ENCODE peak calls at places on chromosomes 5 and 9, in seven cellular contexts. One of them, this sample, is unnamed.

GRCh38 chr5:93053825-93054224 is 527.2 kb downstream of the NR2F1-AS1 start:
- DNase-seq in CD4-positive, alpha-beta T cell: no peak
- DNase-seq in pancreas: no peak
- DNase-seq in AG09309: no peak
- DNase-seq in bronchial epithelial cell: peak
- DNase-seq in GM23338: no peak
- DNase-seq in IMR-90: peak
- DNase-seq in this sample: peak

GRCh38 chr9:132146575-132146974 is 15.3 kb upstream of the NTNG2 start:
- DNase-seq in CD4-positive, alpha-beta T cell: no peak
- DNase-seq in pancreas: no peak
- DNase-seq in AG09309: no peak
- DNase-seq in bronchial epithelial cell: no peak
- DNase-seq in GM23338: no peak
- DNase-seq in IMR-90: no peak
- DNase-seq in this sample: no peak

GRCh38 chr9:137029058-137029922 is 1.3 kb upstream of the ABCA2 start:
- DNase-seq in CD4-positive, alpha-beta T cell: peak
- DNase-seq in pancreas: peak
- DNase-seq in AG09309: no peak
- DNase-seq in bronchial epithelial cell: peak
- DNase-seq in GM23338: peak
- DNase-seq in IMR-90: peak
- DNase-seq in this sample: peak

GRCh38 chr9:120723547-120723946 is 9.3 kb upstream of the MEGF9 start:
- DNase-seq in CD4-positive, alpha-beta T cell: no peak
- DNase-seq in pancreas: no peak
- DNase-seq in AG09309: no peak
- DNase-seq in bronchial epithelial cell: no peak
- DNase-seq in GM23338: no peak
- DNase-seq in IMR-90: peak
- DNase-seq in this sample: no peak

GRCh38 chr9:137452761-137453642 is 6.1 kb downstream of the NSMF start:
- DNase-seq in CD4-positive, alpha-beta T cell: no peak
- DNase-seq in pancreas: peak
- DNase-seq in AG09309: no peak
- DNase-seq in bronchial epithelial cell: no peak
- DNase-seq in GM23338: no peak
- DNase-seq in IMR-90: no peak
- DNase-seq in this sample: no peak

GRCh38 chr5:103178167-103178566 is 58.1 kb downstream of the PPIP5K2 start:
- DNase-seq in CD4-positive, alpha-beta T cell: no peak
- DNase-seq in pancreas: no peak
- DNase-seq in AG09309: no peak
- DNase-seq in bronchial epithelial cell: no peak
- DNase-seq in GM23338: peak
- DNase-seq in IMR-90: no peak
- DNase-seq in this sample: no peak

GRCh38 chr9:128568470-128569083 is 16.2 kb downstream of the SPTAN1 start:
- DNase-seq in CD4-positive, alpha-beta T cell: no peak
- DNase-seq in pancreas: no peak
- DNase-seq in AG09309: no peak
- DNase-seq in bronchial epithelial cell: peak
- DNase-seq in GM23338: no peak
- DNase-seq in IMR-90: peak
- DNase-seq in this sample: peak

GRCh38 chr5:16271851-16272250 is 92.3 kb upstream of the MARCHF11 start:
- DNase-seq in CD4-positive, alpha-beta T cell: no peak
- DNase-seq in pancreas: no peak
- DNase-seq in AG09309: no peak
- DNase-seq in bronchial epithelial cell: no peak
- DNase-seq in GM23338: no peak
- DNase-seq in IMR-90: no peak
- DNase-seq in this sample: peak

GRCh38 chr5:138650196-138650595 is 75.0 kb upstream of the HSPA9 start:
- DNase-seq in CD4-positive, alpha-beta T cell: no peak
- DNase-seq in pancreas: no peak
- DNase-seq in AG09309: no peak
- DNase-seq in bronchial epithelial cell: no peak
- DNase-seq in GM23338: no peak
- DNase-seq in IMR-90: no peak
- DNase-seq in this sample: no peak

GRCh38 chr9:15182003-15182695 is 124.9 kb downstream of the TTC39B start:
- DNase-seq in CD4-positive, alpha-beta T cell: no peak
- DNase-seq in pancreas: no peak
- DNase-seq in AG09309: no peak
- DNase-seq in bronchial epithelial cell: no peak
- DNase-seq in GM23338: no peak
- DNase-seq in IMR-90: no peak
- DNase-seq in this sample: no peak

GRCh38 chr9:130406278-130406895 is 38.4 kb upstream of the ASS1 start:
- DNase-seq in CD4-positive, alpha-beta T cell: no peak
- DNase-seq in pancreas: no peak
- DNase-seq in AG09309: no peak
- DNase-seq in bronchial epithelial cell: peak
- DNase-seq in GM23338: no peak
- DNase-seq in IMR-90: no peak
- DNase-seq in this sample: no peak

GRCh38 chr5:16616536-16617271 is at the start of gene RETREG1:
- DNase-seq in CD4-positive, alpha-beta T cell: peak
- DNase-seq in pancreas: peak
- DNase-seq in AG09309: no peak
- DNase-seq in bronchial epithelial cell: peak
- DNase-seq in GM23338: peak
- DNase-seq in IMR-90: no peak
- DNase-seq in this sample: peak

GRCh38 chr5:111385970-111386831 is 126.1 kb downstream of the STARD4 start:
- DNase-seq in CD4-positive, alpha-beta T cell: no peak
- DNase-seq in pancreas: no peak
- DNase-seq in AG09309: no peak
- DNase-seq in bronchial epithelial cell: no peak
- DNase-seq in GM23338: no peak
- DNase-seq in IMR-90: no peak
- DNase-seq in this sample: no peak

GRCh38 chr5:60382761-60383160 is 317.2 kb downstream of the DEPDC1B start:
- DNase-seq in CD4-positive, alpha-beta T cell: no peak
- DNase-seq in pancreas: no peak
- DNase-seq in AG09309: peak
- DNase-seq in bronchial epithelial cell: peak
- DNase-seq in GM23338: peak
- DNase-seq in IMR-90: peak
- DNase-seq in this sample: peak

GRCh38 chr9:25600501-25600900 is 77.7 kb downstream of the TUSC1 start:
- DNase-seq in CD4-positive, alpha-beta T cell: no peak
- DNase-seq in pancreas: no peak
- DNase-seq in AG09309: no peak
- DNase-seq in bronchial epithelial cell: no peak
- DNase-seq in GM23338: no peak
- DNase-seq in IMR-90: no peak
- DNase-seq in this sample: no peak

GRCh38 chr9:35318741-35319140 is 156.9 kb downstream of the UNC13B start:
- DNase-seq in CD4-positive, alpha-beta T cell: no peak
- DNase-seq in pancreas: no peak
- DNase-seq in AG09309: no peak
- DNase-seq in bronchial epithelial cell: no peak
- DNase-seq in GM23338: no peak
- DNase-seq in IMR-90: no peak
- DNase-seq in this sample: no peak

GRCh38 chr5:169716287-169716686 is 79.2 kb downstream of the DOCK2 start:
- DNase-seq in CD4-positive, alpha-beta T cell: no peak
- DNase-seq in pancreas: no peak
- DNase-seq in AG09309: peak
- DNase-seq in bronchial epithelial cell: peak
- DNase-seq in GM23338: no peak
- DNase-seq in IMR-90: peak
- DNase-seq in this sample: peak

GRCh38 chr5:147737921-147738320 is 44.6 kb downstream of the JAKMIP2 start:
- DNase-seq in CD4-positive, alpha-beta T cell: no peak
- DNase-seq in pancreas: no peak
- DNase-seq in AG09309: no peak
- DNase-seq in bronchial epithelial cell: no peak
- DNase-seq in GM23338: no peak
- DNase-seq in IMR-90: no peak
- DNase-seq in this sample: no peak

GRCh38 chr5:163569284-163569683 is 63.9 kb downstream of the MAT2B start:
- DNase-seq in CD4-positive, alpha-beta T cell: no peak
- DNase-seq in pancreas: no peak
- DNase-seq in AG09309: no peak
- DNase-seq in bronchial epithelial cell: peak
- DNase-seq in GM23338: no peak
- DNase-seq in IMR-90: peak
- DNase-seq in this sample: peak
- TF ChIP-seq CTCF in CD4-positive, alpha-beta T cell: no peak
- TF ChIP-seq CTCF in pancreas: no peak
- TF ChIP-seq CTCF in AG09309: peak
- TF ChIP-seq CTCF in bronchial epithelial cell: no peak
- TF ChIP-seq CTCF in GM23338: peak
- TF ChIP-seq CTCF in IMR-90: peak
- TF ChIP-seq CTCF in this sample: peak

GRCh38 chr9:116391306-116391900 is 237.8 kb downstream of the PAPPA start:
- DNase-seq in CD4-positive, alpha-beta T cell: no peak
- DNase-seq in pancreas: no peak
- DNase-seq in AG09309: peak
- DNase-seq in bronchial epithelial cell: peak
- DNase-seq in GM23338: no peak
- DNase-seq in IMR-90: peak
- DNase-seq in this sample: peak
- TF ChIP-seq CTCF in CD4-positive, alpha-beta T cell: no peak
- TF ChIP-seq CTCF in pancreas: no peak
- TF ChIP-seq CTCF in AG09309: no peak
- TF ChIP-seq CTCF in bronchial epithelial cell: no peak
- TF ChIP-seq CTCF in GM23338: no peak
- TF ChIP-seq CTCF in IMR-90: no peak
- TF ChIP-seq CTCF in this sample: no peak

GRCh38 chr5:142924135-142924883 is 154.1 kb downstream of the ARHGAP26 start:
- DNase-seq in CD4-positive, alpha-beta T cell: no peak
- DNase-seq in pancreas: no peak
- DNase-seq in AG09309: no peak
- DNase-seq in bronchial epithelial cell: no peak
- DNase-seq in GM23338: no peak
- DNase-seq in IMR-90: peak
- DNase-seq in this sample: no peak
- TF ChIP-seq CTCF in CD4-positive, alpha-beta T cell: no peak
- TF ChIP-seq CTCF in pancreas: no peak
- TF ChIP-seq CTCF in AG09309: peak
- TF ChIP-seq CTCF in bronchial epithelial cell: no peak
- TF ChIP-seq CTCF in GM23338: no peak
- TF ChIP-seq CTCF in IMR-90: peak
- TF ChIP-seq CTCF in this sample: peak

DNA sequence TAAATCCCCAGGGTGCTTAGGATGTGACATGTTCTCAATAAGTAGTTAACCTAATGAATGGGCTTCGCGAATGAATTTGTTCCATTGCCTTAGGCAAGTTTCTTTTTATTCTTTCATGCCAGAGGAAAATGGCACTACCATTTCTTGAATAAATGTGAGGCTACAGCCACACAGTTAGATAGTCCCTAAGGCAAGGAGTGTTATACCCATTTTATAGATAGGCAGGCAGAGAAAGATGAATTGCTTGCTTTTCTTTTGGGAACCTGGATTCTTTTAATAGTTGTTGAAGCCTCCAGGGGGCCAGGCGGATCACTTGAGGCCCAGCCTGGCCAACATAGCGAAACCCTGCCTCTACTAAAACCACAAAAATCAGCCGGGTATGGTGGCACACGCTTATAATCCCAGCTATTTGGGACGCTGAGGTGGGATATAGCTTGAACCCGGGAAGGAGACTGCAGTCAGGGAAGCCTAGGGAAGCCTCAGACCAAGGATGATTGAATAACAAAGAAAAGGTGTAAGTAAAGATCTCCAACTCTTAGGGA is 943 bp downstream of the NOP16 start:
- DNase-seq in CD4-positive, alpha-beta T cell: no peak
- DNase-seq in pancreas: no peak
- DNase-seq in AG09309: no peak
- DNase-seq in bronchial epithelial cell: no peak
- DNase-seq in GM23338: no peak
- DNase-seq in IMR-90: no peak
- DNase-seq in this sample: no peak
- TF ChIP-seq CTCF in CD4-positive, alpha-beta T cell: no peak
- TF ChIP-seq CTCF in pancreas: no peak
- TF ChIP-seq CTCF in AG09309: no peak
- TF ChIP-seq CTCF in bronchial epithelial cell: peak
- TF ChIP-seq CTCF in GM23338: no peak
- TF ChIP-seq CTCF in IMR-90: no peak
- TF ChIP-seq CTCF in this sample: no peak

This sample was measured in epithelial cell of esophagus.